ENCODE peak calls at places on chromosomes 16 and 17, in seven cellular contexts. One of them, this sample, is unnamed.

GRCh38 chr17:18322522-18322921 is 7.4 kb downstream of the SMCR8 start:
- DNase-seq in GM12878: no peak
- DNase-seq in GM12891: no peak
- DNase-seq in H1: no peak
- DNase-seq in SK-N-SH: no peak
- DNase-seq in K562: no peak
- DNase-seq in HepG2: no peak
- DNase-seq in this sample: no peak

GRCh38 chr16:90046122-90046970 is 27.1 kb upstream of the DBNDD1 start:
- DNase-seq in GM12878: no peak
- DNase-seq in GM12891: no peak
- DNase-seq in H1: peak
- DNase-seq in SK-N-SH: peak
- DNase-seq in K562: peak
- DNase-seq in HepG2: no peak
- DNase-seq in this sample: no peak

GRCh38 chr17:57834146-57834741 is 15.6 kb downstream of the MRPS23 start:
- DNase-seq in GM12878: no peak
- DNase-seq in GM12891: no peak
- DNase-seq in H1: peak
- DNase-seq in SK-N-SH: peak
- DNase-seq in K562: no peak
- DNase-seq in HepG2: no peak
- DNase-seq in this sample: no peak

GRCh38 chr16:77780378-77780837 is 8.0 kb upstream of the VAT1L start:
- DNase-seq in GM12878: no peak
- DNase-seq in GM12891: no peak
- DNase-seq in H1: no peak
- DNase-seq in SK-N-SH: no peak
- DNase-seq in K562: no peak
- DNase-seq in HepG2: peak
- DNase-seq in this sample: no peak

GRCh38 chr17:57006040-57006439 is 28.1 kb downstream of the SCPEP1 start:
- DNase-seq in GM12878: no peak
- DNase-seq in GM12891: no peak
- DNase-seq in H1: no peak
- DNase-seq in SK-N-SH: no peak
- DNase-seq in K562: no peak
- DNase-seq in HepG2: no peak
- DNase-seq in this sample: no peak

GRCh38 chr16:86044241-86044671 is 145.3 kb downstream of the IRF8 start:
- DNase-seq in GM12878: no peak
- DNase-seq in GM12891: peak
- DNase-seq in H1: peak
- DNase-seq in SK-N-SH: peak
- DNase-seq in K562: peak
- DNase-seq in HepG2: peak
- DNase-seq in this sample: peak

GRCh38 chr17:78294776-78295175 is 63.3 kb downstream of the TMEM235 start:
- DNase-seq in GM12878: no peak
- DNase-seq in GM12891: no peak
- DNase-seq in H1: no peak
- DNase-seq in SK-N-SH: no peak
- DNase-seq in K562: no peak
- DNase-seq in HepG2: no peak
- DNase-seq in this sample: no peak

GRCh38 chr17:68029512-68030215 is 5.9 kb upstream of the KPNA2 start:
- DNase-seq in GM12878: no peak
- DNase-seq in GM12891: no peak
- DNase-seq in H1: no peak
- DNase-seq in SK-N-SH: no peak
- DNase-seq in K562: no peak
- DNase-seq in HepG2: peak
- DNase-seq in this sample: no peak

GRCh38 chr16:23491490-23492391 is 18.6 kb downstream of the GGA2 start:
- DNase-seq in GM12878: no peak
- DNase-seq in GM12891: no peak
- DNase-seq in H1: no peak
- DNase-seq in SK-N-SH: no peak
- DNase-seq in K562: no peak
- DNase-seq in HepG2: no peak
- DNase-seq in this sample: no peak

GRCh38 chr16:86604436-86605220 is 26.3 kb downstream of the FOXL1 start:
- DNase-seq in GM12878: no peak
- DNase-seq in GM12891: peak
- DNase-seq in H1: no peak
- DNase-seq in SK-N-SH: no peak
- DNase-seq in K562: no peak
- DNase-seq in HepG2: no peak
- DNase-seq in this sample: no peak

GRCh38 chr17:71413935-71414334 is 706.9 kb upstream of the SOX9 start:
- DNase-seq in GM12878: no peak
- DNase-seq in GM12891: no peak
- DNase-seq in H1: no peak
- DNase-seq in SK-N-SH: no peak
- DNase-seq in K562: no peak
- DNase-seq in HepG2: no peak
- DNase-seq in this sample: no peak

GRCh38 chr17:27207073-27207511 is 86.8 kb upstream of the WSB1 start:
- DNase-seq in GM12878: no peak
- DNase-seq in GM12891: no peak
- DNase-seq in H1: no peak
- DNase-seq in SK-N-SH: no peak
- DNase-seq in K562: no peak
- DNase-seq in HepG2: no peak
- DNase-seq in this sample: no peak

GRCh38 chr17:20922128-20922670 is 120.6 kb downstream of the USP22 start:
- DNase-seq in GM12878: no peak
- DNase-seq in GM12891: no peak
- DNase-seq in H1: no peak
- DNase-seq in SK-N-SH: no peak
- DNase-seq in K562: no peak
- DNase-seq in HepG2: no peak
- DNase-seq in this sample: no peak

GRCh38 chr17:75753514-75754377 is 11.2 kb downstream of the GALK1 start:
- DNase-seq in GM12878: no peak
- DNase-seq in GM12891: peak
- DNase-seq in H1: peak
- DNase-seq in SK-N-SH: peak
- DNase-seq in K562: peak
- DNase-seq in HepG2: peak
- DNase-seq in this sample: peak

GRCh38 chr16:57626420-57627170 is 1.8 kb upstream of the ADGRG1 start:
- DNase-seq in GM12878: no peak
- DNase-seq in GM12891: no peak
- DNase-seq in H1: no peak
- DNase-seq in SK-N-SH: no peak
- DNase-seq in K562: no peak
- DNase-seq in HepG2: no peak
- DNase-seq in this sample: no peak

GRCh38 chr17:50660042-50660886 is 25.6 kb downstream of the ABCC3 start:
- DNase-seq in GM12878: no peak
- DNase-seq in GM12891: no peak
- DNase-seq in H1: no peak
- DNase-seq in SK-N-SH: peak
- DNase-seq in K562: peak
- DNase-seq in HepG2: peak
- DNase-seq in this sample: no peak

GRCh38 chr17:48322060-48322459 is 108.0 kb downstream of the SKAP1 start:
- DNase-seq in GM12878: no peak
- DNase-seq in GM12891: no peak
- DNase-seq in H1: no peak
- DNase-seq in SK-N-SH: no peak
- DNase-seq in K562: no peak
- DNase-seq in HepG2: no peak
- DNase-seq in this sample: no peak

GRCh38 chr16:89159174-89159849 is 12.2 kb upstream of the CDH15 start:
- DNase-seq in GM12878: no peak
- DNase-seq in GM12891: no peak
- DNase-seq in H1: no peak
- DNase-seq in SK-N-SH: no peak
- DNase-seq in K562: no peak
- DNase-seq in HepG2: peak
- DNase-seq in this sample: no peak

GRCh38 chr16:2692251-2692947 is 10.1 kb downstream of the KCTD5 start:
- DNase-seq in GM12878: no peak
- DNase-seq in GM12891: peak
- DNase-seq in H1: no peak
- DNase-seq in SK-N-SH: no peak
- DNase-seq in K562: no peak
- DNase-seq in HepG2: no peak
- DNase-seq in this sample: no peak

GRCh38 chr16:31880322-31880979 is 6.8 kb downstream of the ZNF267 start:
- DNase-seq in GM12878: peak
- DNase-seq in GM12891: no peak
- DNase-seq in H1: no peak
- DNase-seq in SK-N-SH: no peak
- DNase-seq in K562: peak
- DNase-seq in HepG2: no peak
- DNase-seq in this sample: no peak

GRCh38 chr16:86248325-86248905 is 261.9 kb upstream of the FOXF1 start:
- DNase-seq in GM12878: no peak
- DNase-seq in GM12891: no peak
- DNase-seq in H1: no peak
- DNase-seq in SK-N-SH: no peak
- DNase-seq in K562: no peak
- DNase-seq in HepG2: no peak
- DNase-seq in this sample: no peak

GRCh38 chr16:749010-749409 is 8.2 kb upstream of the CIAO3 start:
- DNase-seq in GM12878: no peak
- DNase-seq in GM12891: no peak
- DNase-seq in H1: no peak
- DNase-seq in SK-N-SH: no peak
- DNase-seq in K562: no peak
- DNase-seq in HepG2: no peak
- DNase-seq in this sample: no peak

GRCh38 chr16:750454-750853 is 9.7 kb upstream of the CIAO3 start:
- DNase-seq in GM12878: no peak
- DNase-seq in GM12891: no peak
- DNase-seq in H1: no peak
- DNase-seq in SK-N-SH: no peak
- DNase-seq in K562: no peak
- DNase-seq in HepG2: no peak
- DNase-seq in this sample: no peak

GRCh38 chr16:745739-746138 is 4.9 kb upstream of the CIAO3 start:
- DNase-seq in GM12878: no peak
- DNase-seq in GM12891: peak
- DNase-seq in H1: no peak
- DNase-seq in SK-N-SH: peak
- DNase-seq in K562: peak
- DNase-seq in HepG2: no peak
- DNase-seq in this sample: peak

GRCh38 chr16:746637-747036 is 5.8 kb upstream of the CIAO3 start:
- DNase-seq in GM12878: no peak
- DNase-seq in GM12891: no peak
- DNase-seq in H1: no peak
- DNase-seq in SK-N-SH: no peak
- DNase-seq in K562: no peak
- DNase-seq in HepG2: no peak
- DNase-seq in this sample: no peak

GRCh38 chr16:747978-748746 is 7.4 kb upstream of the CIAO3 start:
- DNase-seq in GM12878: no peak
- DNase-seq in GM12891: no peak
- DNase-seq in H1: no peak
- DNase-seq in SK-N-SH: no peak
- DNase-seq in K562: no peak
- DNase-seq in HepG2: no peak
- DNase-seq in this sample: no peak
- TF ChIP-seq TAF1 in GM12878: no peak
- TF ChIP-seq TAF1 in GM12891: no peak
- TF ChIP-seq TAF1 in H1: no peak
- TF ChIP-seq TAF1 in SK-N-SH: no peak
- TF ChIP-seq TAF1 in K562: no peak
- TF ChIP-seq TAF1 in HepG2: no peak
- TF ChIP-seq TAF1 in this sample: no peak

DNA sequence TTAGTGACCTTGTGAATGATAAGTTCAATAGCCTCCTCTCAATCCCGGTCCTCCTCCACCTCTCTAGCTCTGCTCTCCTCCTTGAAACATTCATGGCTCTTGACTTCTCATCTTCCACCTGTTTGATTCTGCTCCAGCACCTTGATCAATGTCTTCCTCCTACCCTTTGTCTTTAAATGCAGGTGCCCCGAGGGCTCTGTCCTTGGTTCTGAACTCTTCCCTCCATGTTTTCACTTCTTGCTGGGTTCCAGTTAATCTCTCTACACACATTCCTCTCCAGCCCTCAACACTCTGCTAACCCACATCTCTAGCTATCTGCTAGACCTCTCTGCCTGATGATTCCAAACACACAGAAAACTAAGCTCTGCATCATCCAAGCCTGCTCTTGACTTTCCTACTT is 13.4 kb downstream of the CD300E start:
- DNase-seq in GM12878: no peak
- DNase-seq in GM12891: no peak
- DNase-seq in H1: no peak
- DNase-seq in SK-N-SH: no peak
- DNase-seq in K562: no peak
- DNase-seq in HepG2: no peak
- DNase-seq in this sample: no peak
- TF ChIP-seq TAF1 in GM12878: no peak
- TF ChIP-seq TAF1 in GM12891: no peak
- TF ChIP-seq TAF1 in H1: no peak
- TF ChIP-seq TAF1 in SK-N-SH: no peak
- TF ChIP-seq TAF1 in K562: no peak
- TF ChIP-seq TAF1 in HepG2: no peak
- TF ChIP-seq TAF1 in this sample: no peak

GRCh38 chr17:81404557-81405165 is 9.4 kb downstream of the BAHCC1 start:
- DNase-seq in GM12878: no peak
- DNase-seq in GM12891: no peak
- DNase-seq in H1: no peak
- DNase-seq in SK-N-SH: no peak
- DNase-seq in K562: no peak
- DNase-seq in HepG2: no peak
- DNase-seq in this sample: no peak
- TF ChIP-seq TAF1 in GM12878: no peak
- TF ChIP-seq TAF1 in GM12891: no peak
- TF ChIP-seq TAF1 in H1: no peak
- TF ChIP-seq TAF1 in SK-N-SH: no peak
- TF ChIP-seq TAF1 in K562: no peak
- TF ChIP-seq TAF1 in HepG2: no peak
- TF ChIP-seq TAF1 in this sample: no peak

DNA sequence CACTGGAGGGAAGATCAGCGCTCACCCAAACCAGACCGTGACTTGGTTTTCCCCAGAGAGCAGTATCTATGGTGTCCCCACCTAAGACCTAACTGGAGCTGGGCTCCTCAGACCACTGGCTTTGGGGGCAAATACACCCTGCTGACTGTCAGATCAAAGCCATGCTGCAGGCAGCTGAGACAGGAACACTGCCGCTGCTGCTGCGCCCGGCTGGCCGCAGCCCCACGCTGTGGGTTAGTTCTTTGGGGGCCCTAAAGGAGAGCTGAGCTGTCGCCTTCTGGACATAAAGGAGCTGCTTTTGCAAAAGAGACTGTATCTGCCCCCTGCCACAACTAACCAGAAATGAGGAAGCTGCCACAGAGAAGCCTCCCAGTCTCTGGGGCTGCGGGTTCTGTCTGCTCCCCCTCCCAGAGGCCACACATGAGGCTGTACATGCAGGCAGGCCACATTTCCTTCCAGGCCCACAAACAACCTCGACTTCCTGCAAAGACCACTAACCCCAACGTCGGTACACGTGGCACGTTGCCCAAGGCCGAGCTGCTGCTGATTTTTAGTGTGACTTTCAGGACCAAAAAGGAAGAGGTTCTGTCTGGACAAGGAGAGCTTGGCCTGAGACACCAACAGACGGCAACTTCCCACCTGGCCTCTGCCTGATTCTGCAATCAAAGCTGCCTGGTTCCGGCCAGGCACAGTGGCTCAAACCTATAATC is 18.2 kb upstream of the ABR start:
- DNase-seq in GM12878: peak
- DNase-seq in GM12891: peak
- DNase-seq in H1: no peak
- DNase-seq in SK-N-SH: no peak
- DNase-seq in K562: no peak
- DNase-seq in HepG2: no peak
- DNase-seq in this sample: peak
- TF ChIP-seq TAF1 in GM12878: no peak
- TF ChIP-seq TAF1 in GM12891: peak
- TF ChIP-seq TAF1 in H1: no peak
- TF ChIP-seq TAF1 in SK-N-SH: no peak
- TF ChIP-seq TAF1 in K562: no peak
- TF ChIP-seq TAF1 in HepG2: no peak
- TF ChIP-seq TAF1 in this sample: peak